ENCODE peak calls at places on chromosomes 11 and 22, in nine cellular contexts. B is fibroblast of mammary gland, V is neural progenitor cell, X is A549, U is occipital lobe, Y is amniotic epithelial cell, C is HFFc6, N is ovary, R is hippocampal formation. T is an unnamed sample.

GRCh38 chr11:62082292-62082657 is 41.5 kb upstream of the INCENP start:
- DNase-seq in B (no peak), V (no peak), X (no peak), U (no peak), Y (no peak), C (no peak), N (no peak), R (no peak), T (no peak)

GRCh38 chr11:2892215-2893020 is 6.8 kb upstream of the CDKN1C start:
- DNase-seq in B (peak; percentile 44), V (peak; percentile 84), X (peak; percentile 49), U (no peak), Y (peak; percentile 56), C (peak; percentile 26), N (peak; percentile 70), R (no peak), T (peak; percentile 53)

GRCh38 chr11:77195071-77195705 is 67.1 kb downstream of the MYO7A start:
- DNase-seq in B (no peak), V (no peak), X (no peak), U (no peak), Y (no peak), C (no peak), N (no peak), R (no peak), T (no peak)

GRCh38 chr22:18148508-18148965 is 1.4 kb upstream of the USP18 start:
- DNase-seq in B (no peak), V (no peak), X (no peak), U (no peak), Y (no peak), C (no peak), N (no peak), R (no peak), T (no peak)

GRCh38 chr11:75474878-75475766 is 42.1 kb upstream of the KLHL35 start:
- DNase-seq in B (peak; percentile 65), V (peak; percentile 81), X (peak; percentile 32), U (no peak), Y (peak; percentile 79), C (no peak), N (peak; percentile 70), R (no peak), T (peak; percentile 82)

GRCh38 chr22:28018461-28018927 is 99.4 kb upstream of the PITPNB start:
- DNase-seq in B (no peak), V (no peak), X (no peak), U (no peak), Y (no peak), C (no peak), N (peak; percentile 16), R (no peak), T (no peak)

GRCh38 chr22:28247114-28247513 is 328.1 kb upstream of the PITPNB start:
- DNase-seq in B (peak; percentile 69), V (no peak), X (no peak), U (no peak), Y (no peak), C (no peak), N (no peak), R (no peak), T (no peak)

GRCh38 chr22:42317691-42318547 is 47.5 kb upstream of the TCF20 start:
- DNase-seq in B (no peak), V (no peak), X (no peak), U (peak; percentile 85), Y (no peak), C (no peak), N (no peak), R (peak; percentile 31), T (no peak)

GRCh38 chr11:15195454-15196200 is 80.9 kb downstream of the INSC start:
- DNase-seq in B (no peak), V (no peak), X (peak; percentile 29), U (no peak), Y (no peak), C (no peak), N (no peak), R (no peak), T (no peak)

GRCh38 chr11:132064987-132065620 is 694.7 kb downstream of the NTM start:
- DNase-seq in B (peak; percentile 96), V (no peak), X (peak; percentile 1), U (no peak), Y (peak; percentile 88), C (peak; percentile 98), N (no peak), R (no peak), T (peak; percentile 98)

GRCh38 chr11:114145166-114145695 is 85.7 kb downstream of the ZBTB16 start:
- DNase-seq in B (peak; percentile 60), V (no peak), X (no peak), U (no peak), Y (peak; percentile 78), C (no peak), N (no peak), R (no peak), T (peak; percentile 66)

GRCh38 chr11:15471709-15472404 is 357.1 kb downstream of the INSC start:
- DNase-seq in B (no peak), V (no peak), X (no peak), U (no peak), Y (no peak), C (no peak), N (no peak), R (no peak), T (no peak)

GRCh38 chr11:14320020-14320419 is 39.0 kb downstream of the RRAS2 start:
- DNase-seq in B (peak; percentile 57), V (no peak), X (no peak), U (no peak), Y (no peak), C (peak; percentile 15), N (no peak), R (no peak), T (peak; percentile 89)

GRCh38 chr22:45585437-45585755 is 82.7 kb downstream of the FBLN1 start:
- DNase-seq in B (peak; percentile 91), V (no peak), X (peak; percentile 76), U (no peak), Y (no peak), C (peak; percentile 45), N (no peak), R (no peak), T (peak; percentile 19)

GRCh38 chr11:62147545-62147944 is 23.7 kb downstream of the INCENP start:
- DNase-seq in B (no peak), V (peak; percentile 15), X (no peak), U (no peak), Y (no peak), C (no peak), N (no peak), R (no peak), T (no peak)

GRCh38 chr11:67060111-67060522 is 3.5 kb downstream of the RHOD start:
- DNase-seq in B (no peak), V (no peak), X (peak; percentile 52), U (no peak), Y (peak; percentile 34), C (no peak), N (no peak), R (no peak), T (peak; percentile 57)

GRCh38 chr11:45669146-45669545 is 3.7 kb upstream of the CHST1 start:
- DNase-seq in B (no peak), V (no peak), X (no peak), U (no peak), Y (no peak), C (no peak), N (no peak), R (no peak), T (no peak)

GRCh38 chr11:27592111-27592780 is 85.7 kb upstream of the LIN7C start:
- DNase-seq in B (no peak), V (no peak), X (no peak), U (no peak), Y (peak; percentile 70), C (no peak), N (no peak), R (no peak), T (peak; percentile 11)

GRCh38 chr22:17836977-17837742 is 62.9 kb upstream of the BID start:
- DNase-seq in B (no peak), V (peak; percentile 22), X (no peak), U (no peak), Y (no peak), C (no peak), N (no peak), R (peak; percentile 25), T (peak; percentile 8)

GRCh38 chr22:16806401-16806800 is 18.8 kb downstream of the XKR3 start:
- DNase-seq in B (no peak), V (no peak), X (no peak), U (no peak), Y (no peak), C (no peak), N (no peak), R (no peak), T (no peak)

GRCh38 chr11:73195191-73196007 is 22.7 kb upstream of the P2RY2 start:
- DNase-seq in B (no peak), V (no peak), X (peak; percentile 82), U (no peak), Y (peak; percentile 55), C (peak; percentile 60), N (no peak), R (no peak), T (no peak)

GRCh38 chr11:3154001-3154599 is 11.0 kb downstream of the OSBPL5 start:
- DNase-seq in B (peak; percentile 39), V (no peak), X (no peak), U (no peak), Y (no peak), C (no peak), N (no peak), R (no peak), T (peak; percentile 58)

GRCh38 chr11:30712749-30713148 is 126.6 kb upstream of the MPPED2 start:
- DNase-seq in B (no peak), V (no peak), X (no peak), U (no peak), Y (no peak), C (no peak), N (no peak), R (no peak), T (no peak)

GRCh38 chr22:23236026-23236425 is 55.7 kb downstream of the BCR start:
- DNase-seq in B (no peak), V (no peak), X (no peak), U (no peak), Y (no peak), C (no peak), N (no peak), R (no peak), T (no peak)

GRCh38 chr11:85749884-85750283 is 61.1 kb downstream of the SYTL2 start:
- DNase-seq in B (no peak), V (no peak), X (no peak), U (no peak), Y (no peak), C (no peak), N (no peak), R (no peak), T (no peak)

GRCh38 chr11:124867700-124868099 is 2.5 kb downstream of the ROBO3 start:
- DNase-seq in B (peak; percentile 33), V (peak; percentile 78), X (peak; percentile 40), U (no peak), Y (no peak), C (peak; percentile 16), N (peak; percentile 23), R (no peak), T (peak; percentile 62)

GRCh38 chr22:42623756-42624446 is 9.2 kb upstream of the POLDIP3 start:
- DNase-seq in B (no peak), V (no peak), X (no peak), U (no peak), Y (no peak), C (no peak), N (no peak), R (no peak), T (no peak)

GRCh38 chr11:107592813-107593212 is 1.9 kb downstream of the ELMOD1 start:
- DNase-seq in B (no peak), V (peak; percentile 48), X (no peak), U (peak; percentile 20), Y (no peak), C (no peak), N (no peak), R (no peak), T (no peak)

GRCh38 chr11:125372088-125372487 is 124.0 kb downstream of the FEZ1 start:
- DNase-seq in B (no peak), V (no peak), X (no peak), U (no peak), Y (no peak), C (no peak), N (no peak), R (no peak), T (no peak)

GRCh38 chr11:62933285-62933684 is 12.1 kb upstream of the CHRM1 start:
- DNase-seq in B (no peak), V (no peak), X (no peak), U (no peak), Y (no peak), C (no peak), N (no peak), R (no peak), T (no peak)

GRCh38 chr22:46547883-46548244 is 10.4 kb upstream of the CELSR1 start:
- DNase-seq in B (peak; percentile 94), V (no peak), X (no peak), U (no peak), Y (peak; percentile 80), C (peak; percentile 93), N (no peak), R (no peak), T (peak; percentile 89)